ENCODE peak calls at places on chromosomes 4 and X, in seven cellular contexts. V is SK-N-SH, T is K562, U is GM12878, A is H1, R is HepG2, G is HCT116. E is an unnamed sample.

GRCh38 chr4:122500852-122501501 is 44.5 kb upstream of the IL2 start:
- DNase-seq in V (no peak), T (peak; percentile 61), U (no peak), A (no peak), R (no peak), G (no peak), E (no peak)

GRCh38 chrX:45628041-45628440 is 427.4 kb upstream of the DIPK2B start:
- DNase-seq in V (no peak), T (no peak), U (no peak), A (no peak), R (no peak), G (no peak), E (no peak)

GRCh38 chr4:13168326-13168725 is 315.8 kb downstream of the RAB28 start:
- DNase-seq in V (no peak), T (no peak), U (no peak), A (no peak), R (no peak), G (no peak), E (no peak)

GRCh38 chrX:154437398-154437752 is 421 bp downstream of the GDI1 start:
- DNase-seq in V (peak; percentile 73), T (no peak), U (no peak), A (no peak), R (no peak), G (no peak), E (no peak)

GRCh38 chr4:40629401-40630334 is at the start of gene RBM47:
- DNase-seq in V (peak; percentile 80), T (peak; percentile 8), U (no peak), A (peak; percentile 88), R (no peak), G (peak; percentile 50), E (peak; percentile 95)

GRCh38 chrX:154384284-154384892 is 5.3 kb downstream of the EMD start:
- DNase-seq in V (peak; percentile 53), T (peak; percentile 45), U (no peak), A (no peak), R (no peak), G (no peak), E (no peak)

GRCh38 chrX:153777261-153778090 is 3.4 kb upstream of the SRPK3 start:
- DNase-seq in V (peak; percentile 37), T (no peak), U (no peak), A (no peak), R (no peak), G (no peak), E (no peak)

GRCh38 chr4:87326460-87326859 is 3.8 kb upstream of the HSD17B13 start:
- DNase-seq in V (no peak), T (no peak), U (no peak), A (no peak), R (no peak), G (no peak), E (no peak)

GRCh38 chr4:146520894-146521542 is 722 bp downstream of the SLC10A7 start:
- DNase-seq in V (peak; percentile 20), T (peak; percentile 78), U (peak; percentile 32), A (no peak), R (peak; percentile 71), G (no peak), E (no peak)

GRCh38 chr4:111399523-111400135 is 745.6 kb upstream of the FAM241A start:
- DNase-seq in V (no peak), T (no peak), U (no peak), A (no peak), R (no peak), G (no peak), E (no peak)

GRCh38 chr4:38157592-38157991 is 197.4 kb downstream of the PTTG2 start:
- DNase-seq in V (no peak), T (peak; percentile 25), U (no peak), A (no peak), R (no peak), G (no peak), E (no peak)

GRCh38 chr4:89212666-89213381 is 94.8 kb downstream of the GPRIN3 start:
- DNase-seq in V (no peak), T (no peak), U (no peak), A (no peak), R (no peak), G (no peak), E (peak; percentile 11)

GRCh38 chr4:62324215-62324614 is 1124.1 kb downstream of the ADGRL3 start:
- DNase-seq in V (no peak), T (no peak), U (no peak), A (no peak), R (no peak), G (no peak), E (peak; percentile 6)

DNA sequence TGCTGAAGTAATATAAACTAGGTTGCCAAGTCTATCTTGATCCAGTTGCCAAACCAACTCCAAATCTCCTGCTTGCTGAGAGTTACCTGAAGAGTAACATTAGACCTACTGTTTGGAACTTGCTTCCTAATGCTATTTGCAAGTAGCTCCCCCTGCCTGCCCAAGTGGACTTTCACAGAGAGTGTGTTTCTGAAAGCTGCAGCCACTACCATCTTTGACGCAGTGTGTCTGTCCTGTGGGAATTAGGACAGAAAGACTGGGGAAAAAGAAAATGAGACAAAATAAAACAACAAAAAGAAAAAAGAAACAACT is 195.0 kb upstream of the HS3ST1 start:
- DNase-seq in V (no peak), T (no peak), U (no peak), A (no peak), R (no peak), G (no peak), E (peak; percentile 17)
- TF ChIP-seq JUND in V (no peak), T (no peak), U (no peak), A (no peak), R (no peak), G (no peak), E (no peak)

DNA sequence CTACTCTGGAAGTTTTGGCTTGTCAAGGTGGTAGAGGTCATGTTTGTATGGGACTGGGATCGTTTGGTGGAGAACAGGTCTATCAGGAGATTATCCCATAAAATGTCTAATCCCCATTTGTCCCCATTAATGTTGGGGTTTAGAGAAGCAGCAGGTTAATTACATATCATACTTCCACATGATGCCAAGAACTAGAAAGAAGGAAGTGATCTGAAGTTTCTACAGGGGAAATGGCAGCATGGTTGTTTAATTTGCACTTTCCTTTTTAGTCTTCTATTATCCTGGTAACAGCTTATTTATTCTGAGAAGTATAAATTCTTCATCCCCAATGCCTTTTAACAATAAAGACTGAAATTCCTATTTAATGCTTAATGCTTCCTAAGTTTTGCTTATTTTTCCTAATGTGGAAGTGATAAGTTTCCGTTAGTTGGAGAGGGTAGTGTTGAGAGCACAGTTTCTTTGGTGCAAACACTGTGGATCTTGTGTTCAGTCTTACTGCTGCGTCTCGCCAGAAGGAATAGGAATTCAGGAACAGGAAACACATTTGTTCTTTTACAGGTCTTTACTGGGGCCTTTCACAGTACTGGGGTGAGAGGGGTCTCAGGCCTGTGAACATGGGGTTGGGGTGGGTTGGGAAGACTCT is 59.6 kb upstream of the TADA2B start:
- DNase-seq in V (no peak), T (no peak), U (no peak), A (no peak), R (no peak), G (no peak), E (no peak)
- TF ChIP-seq JUND in V (no peak), T (no peak), U (no peak), A (no peak), R (no peak), G (no peak), E (no peak)

GRCh38 chr4:173177232-173177631 is 8.6 kb downstream of the GALNT7 start:
- DNase-seq in V (no peak), T (no peak), U (no peak), A (no peak), R (no peak), G (no peak), E (no peak)
- TF ChIP-seq JUND in V (no peak), T (no peak), U (no peak), A (no peak), R (no peak), G (no peak), E (no peak)

GRCh38 chr4:55330241-55330640 is 15.8 kb upstream of the SRD5A3 start:
- DNase-seq in V (no peak), T (no peak), U (no peak), A (no peak), R (no peak), G (no peak), E (no peak)

GRCh38 chr4:55323375-55323774 is 22.7 kb upstream of the SRD5A3 start:
- DNase-seq in V (no peak), T (no peak), U (no peak), A (no peak), R (no peak), G (no peak), E (no peak)

GRCh38 chr4:55326629-55327028 is 19.4 kb upstream of the SRD5A3 start:
- DNase-seq in V (no peak), T (no peak), U (no peak), A (no peak), R (no peak), G (no peak), E (no peak)

GRCh38 chr4:55329012-55329411 is 17.0 kb upstream of the SRD5A3 start:
- DNase-seq in V (no peak), T (no peak), U (no peak), A (no peak), R (no peak), G (no peak), E (no peak)
- TF ChIP-seq JUND in V (no peak), T (no peak), U (no peak), A (no peak), R (no peak), G (no peak), E (no peak)

GRCh38 chr4:183588691-183589090 is 70.3 kb downstream of the RWDD4 start:
- DNase-seq in V (no peak), T (no peak), U (no peak), A (no peak), R (no peak), G (no peak), E (no peak)

GRCh38 chr4:183589710-183590109 is 69.3 kb downstream of the RWDD4 start:
- DNase-seq in V (no peak), T (peak; percentile 18), U (no peak), A (no peak), R (no peak), G (no peak), E (no peak)

GRCh38 chr4:183588169-183588675 is 70.8 kb downstream of the RWDD4 start:
- DNase-seq in V (no peak), T (no peak), U (no peak), A (no peak), R (no peak), G (no peak), E (no peak)

GRCh38 chr4:183594823-183595222 is 64.2 kb downstream of the RWDD4 start:
- DNase-seq in V (no peak), T (no peak), U (no peak), A (no peak), R (no peak), G (no peak), E (no peak)

GRCh38 chr4:183591301-183591700 is 67.7 kb downstream of the RWDD4 start:
- DNase-seq in V (no peak), T (no peak), U (no peak), A (no peak), R (no peak), G (no peak), E (no peak)
- TF ChIP-seq JUND in V (no peak), T (no peak), U (no peak), A (no peak), R (no peak), G (no peak), E (no peak)

DNA sequence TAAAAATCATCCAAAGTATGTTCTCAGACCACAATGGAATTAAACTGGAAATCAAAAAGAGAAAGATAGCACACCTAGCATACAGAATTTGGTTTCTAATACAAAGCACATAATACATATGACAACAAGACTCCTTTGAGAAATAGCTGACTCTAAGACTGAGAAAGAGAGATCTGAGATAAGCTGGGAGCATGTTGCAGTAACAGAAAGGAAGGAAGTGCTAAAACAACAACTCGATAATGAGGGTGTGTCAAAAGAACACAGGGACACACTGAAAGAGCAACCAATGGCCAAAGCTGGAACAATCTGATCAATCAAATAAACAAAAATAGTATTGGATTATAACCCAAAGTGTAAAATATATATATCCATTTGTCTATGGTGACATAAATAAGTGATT is 586.6 kb downstream of the C4orf33 start:
- DNase-seq in V (no peak), T (no peak), U (no peak), A (no peak), R (no peak), G (no peak), E (no peak)
- TF ChIP-seq JUND in V (no peak), T (no peak), U (no peak), A (no peak), R (no peak), G (no peak), E (no peak)